ENCODE peak calls at places on chromosomes 16 and 17, in five cellular contexts. Q is endothelial cell of umbilical vein, J is neural progenitor cell, W is body of pancreas, X is gastrocnemius medialis. V is an unnamed sample. For H3K9me3 and H3K36me3, the result is how much of the 10 kb centered on the place peaks cover.

GRCh38 chr17:32873114-32873513 is 3.8 kb downstream of the MYO1D start:
- DNase-seq in Q (no peak), J (no peak), W (no peak), X (no peak), V (no peak)

GRCh38 chr16:85400305-85401205 is 212.6 kb upstream of the GSE1 start:
- DNase-seq in Q (no peak), J (no peak), W (no peak), X (no peak), V (no peak)

GRCh38 chr17:61402073-61402541 is 2.5 kb downstream of the TBX2 start:
- DNase-seq in Q (no peak), J (no peak), W (no peak), X (no peak), V (peak)

GRCh38 chr17:3913531-3914318 is 2.5 kb downstream of the P2RX1 start:
- DNase-seq in Q (peak), J (peak), W (peak), X (peak), V (peak)

GRCh38 chr17:58148609-58149008 is 425 bp downstream of the OR4D1 start:
- DNase-seq in Q (no peak), J (no peak), W (no peak), X (no peak), V (no peak)

GRCh38 chr16:84548508-84548907 is 44.0 kb upstream of the MEAK7 start:
- DNase-seq in Q (no peak), J (no peak), W (no peak), X (no peak), V (no peak)

GRCh38 chr17:7133424-7133823 is 18.8 kb upstream of the ASGR2 start:
- DNase-seq in Q (peak), J (peak), W (peak), X (peak), V (peak)

GRCh38 chr16:64469906-64470702 is 651.8 kb downstream of the CDH11 start:
- DNase-seq in Q (peak), J (peak), W (no peak), X (peak), V (no peak)

GRCh38 chr16:4864728-4865127 is 17.4 kb downstream of the UBN1 start:
- DNase-seq in Q (no peak), J (no peak), W (no peak), X (no peak), V (no peak)

GRCh38 chr16:83727751-83728352 is 79.9 kb upstream of the HSBP1 start:
- DNase-seq in Q (no peak), J (no peak), W (no peak), X (no peak), V (no peak)

GRCh38 chr16:12092347-12092882 is 115.9 kb downstream of the SNX29 start:
- DNase-seq in Q (peak), J (no peak), W (no peak), X (no peak), V (peak)

GRCh38 chr16:1126044-1126443 is 26.9 kb upstream of the CACNA1H start:
- DNase-seq in Q (no peak), J (no peak), W (no peak), X (no peak), V (no peak)

GRCh38 chr16:1125471-1125870 is 27.4 kb upstream of the CACNA1H start:
- DNase-seq in Q (no peak), J (peak), W (peak), X (no peak), V (no peak)

GRCh38 chr16:1124795-1125194 is 28.1 kb upstream of the CACNA1H start:
- DNase-seq in Q (no peak), J (no peak), W (no peak), X (no peak), V (no peak)

GRCh38 chr16:1123525-1124230 is 27.6 kb upstream of the C1QTNF8 start:
- DNase-seq in Q (no peak), J (no peak), W (no peak), X (no peak), V (no peak)

DNA sequence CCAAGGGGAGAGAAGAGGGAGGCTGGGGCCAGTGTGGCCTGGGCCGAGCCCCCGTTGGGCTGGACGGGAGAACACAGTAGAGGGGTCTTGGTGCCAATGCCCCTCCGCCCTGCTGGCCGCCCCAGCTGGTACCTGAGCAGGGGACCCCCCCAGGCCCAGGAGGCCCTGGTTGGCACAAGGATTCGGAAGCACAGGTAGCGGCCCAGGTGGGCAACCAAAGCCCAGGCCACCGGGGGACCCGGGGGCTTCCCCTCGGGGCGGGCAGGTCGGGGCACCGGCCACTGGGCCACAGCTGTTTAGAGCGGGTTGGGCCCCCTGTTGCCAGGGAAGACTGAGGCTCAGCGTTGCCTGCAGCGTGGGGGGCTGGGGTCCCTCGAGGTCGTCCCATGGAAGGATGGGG is 28.2 kb upstream of the C1QTNF8 start:
- DNase-seq in Q (no peak), J (no peak), W (no peak), X (no peak), V (no peak)
- H3K9me3 ChIP-seq in Q (under half), J (under half), W (under half), X (under half), V (under half)

DNA sequence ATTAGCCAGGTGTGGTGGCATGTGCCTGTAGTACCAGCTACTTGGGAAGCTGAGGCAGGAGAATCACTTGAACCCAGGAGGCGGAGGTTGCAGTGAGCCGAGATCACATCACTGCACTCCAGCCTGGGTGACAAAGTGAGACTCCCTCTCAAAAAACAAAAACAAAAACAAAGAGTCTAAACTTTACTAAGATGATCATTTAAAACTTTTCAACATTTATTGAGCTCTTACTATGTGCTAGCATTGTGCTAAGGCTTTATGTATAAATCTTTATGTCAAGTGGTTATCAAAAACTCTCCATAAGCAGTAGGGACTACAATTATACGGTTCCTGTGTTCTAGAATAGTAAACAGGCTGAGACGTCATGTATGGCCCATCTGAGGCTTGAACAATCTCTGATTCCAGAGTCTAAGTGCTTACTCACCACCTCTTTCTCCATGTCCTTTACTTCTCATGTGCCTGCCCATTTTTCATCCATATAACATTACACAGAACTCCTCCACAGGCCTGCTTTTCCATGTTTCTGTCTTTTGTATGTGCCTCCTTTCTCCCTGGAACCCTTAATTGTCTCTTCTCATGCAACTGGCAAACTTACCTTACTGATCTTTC is 66.7 kb downstream of the NUP88 start:
- DNase-seq in Q (no peak), J (no peak), W (no peak), X (no peak), V (peak)
- H3K36me3 ChIP-seq in Q (under half), J (under half), W (under half), X (under half), V (under half)

GRCh38 chr17:78391051-78391431 is 12.6 kb downstream of the PGS1 start:
- DNase-seq in Q (no peak), J (no peak), W (no peak), X (no peak), V (no peak)

GRCh38 chr17:78390241-78391050 is 12.0 kb downstream of the PGS1 start:
- DNase-seq in Q (no peak), J (no peak), W (no peak), X (no peak), V (peak)

GRCh38 chr17:78394209-78394608 is 15.8 kb downstream of the PGS1 start:
- DNase-seq in Q (no peak), J (no peak), W (no peak), X (no peak), V (peak)

GRCh38 chr17:78391843-78392242 is 13.4 kb downstream of the PGS1 start:
- DNase-seq in Q (peak), J (no peak), W (no peak), X (no peak), V (peak)

DNA sequence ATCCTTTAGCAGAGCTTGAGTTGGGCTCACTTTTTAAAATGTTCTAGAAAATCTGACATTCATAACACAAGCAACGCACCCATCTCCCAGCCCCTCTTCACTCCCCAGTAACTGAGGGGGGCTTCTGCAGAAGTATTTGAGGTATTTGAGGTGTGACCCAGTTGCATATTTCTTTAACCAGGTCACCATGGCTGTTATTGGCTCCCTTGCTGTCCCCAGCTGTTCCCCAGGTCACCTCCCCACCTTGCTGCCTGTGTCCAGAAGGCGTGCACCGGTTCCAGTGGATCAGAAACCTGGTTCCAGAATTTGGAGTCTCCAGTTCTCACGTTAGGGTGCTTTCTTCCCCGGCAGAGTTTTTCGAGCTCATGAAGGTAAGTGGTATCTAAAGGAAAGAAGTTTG is 13.8 kb downstream of the PGS1 start:
- DNase-seq in Q (no peak), J (no peak), W (no peak), X (no peak), V (no peak)
- TF ChIP-seq CTCF in Q (no peak), J (no peak), W (no peak), X (no peak), V (no peak)

DNA sequence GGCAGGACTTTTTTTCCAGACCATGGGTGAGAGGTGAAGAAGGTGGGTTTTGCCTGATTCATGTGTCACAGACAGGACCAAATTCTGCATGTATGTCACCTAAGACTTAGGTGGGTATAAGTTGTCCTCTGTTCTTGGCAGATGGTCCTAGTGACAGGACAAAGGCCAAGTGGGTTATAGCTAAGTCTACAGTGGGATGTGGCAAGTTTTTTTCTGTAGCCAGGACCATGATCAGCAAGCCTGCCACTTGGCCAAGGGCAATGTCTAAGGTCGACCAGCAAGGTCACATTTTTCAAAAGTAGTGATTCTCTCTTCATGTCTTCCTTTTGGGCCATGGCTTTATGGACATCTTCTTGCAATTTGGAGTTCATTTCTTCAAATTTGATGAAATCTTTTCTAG is 20.2 kb downstream of the ZNF267 start:
- DNase-seq in Q (no peak), J (no peak), W (no peak), X (no peak), V (no peak)
- H3K9me3 ChIP-seq in Q (under half), J (under half), W (under half), X (under half), V (under half)

GRCh38 chr16:5903797-5904196 is 806.2 kb upstream of the EEF2KMT start:
- DNase-seq in Q (no peak), J (no peak), W (no peak), X (no peak), V (peak)
- H3K36me3 ChIP-seq in Q (under half), J (under half), W (under half), X (under half), V (under half)

V was measured in osteoblast.